ENCODE peak calls at places on chromosomes 1 and 21, in seven cellular contexts. P is T-helper 9 cell; N is fibroblast of lung; X is stimulated activated CD4-positive, alpha-beta T cell treated with anti-CD3 and anti-CD28 coated beads, Interleukin-4, amount 100 ng/mL, for 24 hours; E is small intestine; R is NCI-H187 treated with DMSO at 0.1 percent for 48 hours; W is stimulated activated naive CD8-positive, alpha-beta T cell treated with anti-CD3 and anti-CD28 coated beads, Interleukin-15, amount 100 ng/mL, for 72 hours. V is an unnamed sample.

GRCh38 chr1:227756172-227756959 is 21.1 kb downstream of the SNAP47 start:
- DNase-seq in W (peak), P (no peak), E (no peak), X (no peak), R (no peak), N (no peak), V (no peak)

GRCh38 chr1:165860065-165860464 is 32.7 kb downstream of the UCK2 start:
- DNase-seq in E (peak), W (no peak), N (no peak), P (no peak), R (no peak), X (no peak), V (no peak)

GRCh38 chr1:196380311-196380710 is 227.9 kb downstream of the KCNT2 start:
- DNase-seq in E (no peak), X (no peak), R (no peak), N (no peak), W (no peak), P (no peak), V (no peak)

GRCh38 chr21:30839304-30839703 is 9.7 kb upstream of the KRTAP7-1 start:
- DNase-seq in P (no peak), E (peak), X (peak), W (peak), R (no peak), N (no peak), V (no peak)

GRCh38 chr1:198876371-198876871 is 237.6 kb downstream of the PTPRC start:
- DNase-seq in P (no peak), R (no peak), E (no peak), N (peak), W (no peak), X (no peak), V (no peak)

GRCh38 chr1:184350573-184350972 is 36.3 kb upstream of the C1orf21 start:
- DNase-seq in R (no peak), X (no peak), E (no peak), W (no peak), P (no peak), N (no peak), V (no peak)

GRCh38 chr1:112707217-112708001 is 482 bp upstream of the RHOC start:
- DNase-seq in W (peak), E (peak), N (peak), P (peak), R (peak), X (peak), V (peak)

GRCh38 chr1:169779970-169780369 is 14.7 kb downstream of the METTL18 start:
- DNase-seq in E (no peak), R (no peak), P (no peak), X (no peak), W (no peak), N (peak), V (no peak)

GRCh38 chr1:58443986-58444603 is 102.4 kb downstream of the OMA1 start:
- DNase-seq in R (no peak), N (peak), E (no peak), P (no peak), X (no peak), W (no peak), V (no peak)

GRCh38 chr1:220045356-220046051 is 801 bp downstream of the EPRS1 start:
- DNase-seq in W (no peak), N (no peak), P (no peak), R (no peak), E (peak), X (peak), V (no peak)

GRCh38 chr1:114558548-114558947 is 22.9 kb downstream of the BCAS2 start:
- DNase-seq in P (no peak), N (no peak), X (no peak), E (peak), W (no peak), R (no peak), V (no peak)

GRCh38 chr21:32533053-32533452 is 52.3 kb downstream of the TCP10L start:
- DNase-seq in P (no peak), N (no peak), W (no peak), R (no peak), X (no peak), E (no peak), V (no peak)

GRCh38 chr1:150288382-150288781 is 5.3 kb upstream of the MRPS21 start:
- DNase-seq in P (no peak), R (no peak), E (no peak), X (no peak), W (no peak), N (no peak), V (no peak)

GRCh38 chr1:110620250-110620615 is 14.1 kb upstream of the KCNA2 start:
- DNase-seq in X (no peak), E (peak), P (no peak), R (no peak), N (no peak), W (no peak), V (no peak)

GRCh38 chr1:178530520-178530919 is 17.6 kb downstream of the TEX35 start:
- DNase-seq in R (no peak), E (no peak), X (no peak), N (no peak), W (no peak), P (no peak), V (no peak)

GRCh38 chr1:22598736-22599135 is 35.4 kb downstream of the EPHA8 start:
- DNase-seq in E (no peak), N (no peak), P (no peak), R (no peak), X (no peak), W (no peak), V (no peak)

GRCh38 chr1:211174375-211174774 is 40.4 kb upstream of the KCNH1 start:
- DNase-seq in W (no peak), N (peak), X (no peak), R (no peak), E (no peak), P (no peak), V (no peak)

GRCh38 chr1:167462341-167462740 is 56.0 kb downstream of the CD247 start:
- DNase-seq in R (no peak), E (no peak), P (no peak), N (no peak), W (no peak), X (no peak), V (no peak)